ENCODE peak calls at places on chromosomes 13 and 19, in four cellular contexts. M is GM13976, V is endothelial cell of umbilical vein, Y is kidney. R is an unnamed sample.

GRCh38 chr13:101989798-101990350 is 412.0 kb downstream of the FGF14 start:
- DNase-seq in M (no peak), Y (no peak), V (no peak), R (no peak)

GRCh38 chr13:110423689-110424302 is 116.7 kb downstream of the COL4A2 start:
- DNase-seq in M (no peak), Y (no peak), V (no peak), R (no peak)

GRCh38 chr13:44244288-44244687 is 129.3 kb upstream of the SERP2 start:
- DNase-seq in M (no peak), V (no peak), Y (no peak), R (no peak)

GRCh38 chr13:30796132-30796832 is 60.9 kb downstream of the ALOX5AP start:
- DNase-seq in Y (no peak), V (peak), M (no peak), R (no peak)

GRCh38 chr13:73849292-73849691 is 284.9 kb downstream of the KLF12 start:
- DNase-seq in Y (no peak), V (peak), M (no peak), R (no peak)

GRCh38 chr19:45446295-45446694 is 21.5 kb upstream of the FOSB start:
- DNase-seq in V (peak), M (peak), Y (no peak), R (no peak)

GRCh38 chr19:42693760-42694350 is 46.4 kb downstream of the PSG3 start:
- DNase-seq in V (no peak), M (peak), Y (no peak), R (no peak)

GRCh38 chr19:610801-611505 is 21.3 kb downstream of the HCN2 start:
- DNase-seq in Y (peak), M (peak), V (no peak), R (peak)

GRCh38 chr19:32615569-32615968 is 34.6 kb downstream of the PDCD5 start:
- DNase-seq in M (no peak), Y (no peak), V (no peak), R (no peak)

GRCh38 chr19:7650148-7650547 is 13.2 kb downstream of the STXBP2 start:
- DNase-seq in M (no peak), V (no peak), Y (no peak), R (no peak)

GRCh38 chr13:87259479-87260083 is 411.6 kb upstream of the SLITRK5 start:
- DNase-seq in Y (no peak), V (no peak), M (no peak), R (no peak)

GRCh38 chr19:3184847-3185481 is 766 bp upstream of the NCLN start:
- DNase-seq in M (no peak), Y (no peak), V (no peak), R (peak)

GRCh38 chr13:93086329-93086728 is 140.3 kb upstream of the GPC6 start:
- DNase-seq in M (no peak), V (no peak), Y (no peak), R (no peak)

GRCh38 chr13:50081106-50081898 is 66.1 kb downstream of the KCNRG start:
- DNase-seq in Y (peak), V (peak), M (peak), R (no peak)

GRCh38 chr13:99120751-99121150 is 79.9 kb upstream of the UBAC2 start:
- DNase-seq in M (no peak), Y (no peak), V (no peak), R (no peak)

GRCh38 chr13:37109080-37109678 is 3.7 kb upstream of the CSNK1A1L start:
- DNase-seq in Y (no peak), M (no peak), V (peak), R (no peak)

GRCh38 chr19:14449321-14449720 is 16.2 kb downstream of the PKN1 start:
- DNase-seq in Y (no peak), V (no peak), M (no peak), R (no peak)

GRCh38 chr13:38979891-38980627 is 10.6 kb downstream of the STOML3 start:
- DNase-seq in V (no peak), M (no peak), Y (no peak), R (no peak)

GRCh38 chr19:53076984-53077383 is 26.2 kb downstream of the ZNF160 start:
- DNase-seq in Y (peak), V (peak), M (no peak), R (peak)

GRCh38 chr13:101416181-101417042 is at the start of gene NALCN:
- DNase-seq in M (peak), V (peak), Y (peak), R (no peak)

GRCh38 chr13:91359566-91359965 is 12.1 kb downstream of the MIR17HG start:
- DNase-seq in V (no peak), Y (no peak), M (no peak), R (no peak)

GRCh38 chr19:888615-889385 is 4.2 kb downstream of the MED16 start:
- DNase-seq in Y (no peak), M (no peak), V (no peak), R (no peak)

DNA sequence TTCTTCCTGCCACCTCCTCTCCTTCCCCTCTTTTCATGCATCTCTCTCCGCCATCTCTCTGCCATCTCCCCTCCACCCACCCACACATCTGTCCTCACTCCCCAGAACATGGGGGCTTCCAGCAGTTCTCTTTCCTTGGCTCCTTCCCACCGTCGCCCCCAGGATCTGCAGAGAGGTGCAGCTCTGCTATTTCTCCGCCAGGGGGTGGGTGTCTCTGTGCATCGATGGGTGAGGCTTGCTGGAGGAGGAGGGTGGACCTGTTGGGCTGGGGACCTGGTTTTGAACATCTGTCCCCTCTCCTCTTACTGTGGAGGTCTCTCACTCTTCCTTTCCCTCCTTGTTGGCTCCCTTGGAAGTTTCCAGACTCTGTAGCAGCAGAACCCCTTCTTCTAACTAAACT is 51.7 kb downstream of the MYH14 start:
- DNase-seq in V (no peak), Y (no peak), M (no peak), R (no peak)
- TF ChIP-seq CTCF in V (peak), Y (no peak), M (peak), R (no peak)

DNA sequence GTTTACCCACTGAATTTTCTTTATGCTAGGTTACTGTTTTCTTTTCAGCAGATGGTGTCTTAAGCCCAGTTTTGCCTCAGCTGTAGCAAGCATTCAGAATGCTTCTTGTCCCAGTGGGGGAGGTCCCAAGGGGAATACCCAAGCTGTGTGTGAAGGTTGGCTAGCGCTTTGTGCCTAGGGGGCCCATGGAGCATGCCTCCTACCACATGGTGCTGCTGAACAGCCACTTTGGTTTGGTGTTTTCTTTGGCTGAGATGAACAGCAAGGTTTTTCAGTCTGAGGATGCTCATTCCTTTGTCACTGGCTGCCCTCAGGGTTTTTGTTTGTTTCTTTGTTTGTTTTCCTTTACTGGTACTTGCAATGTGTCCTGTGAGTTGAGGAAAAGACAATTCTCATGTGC is 99.0 kb downstream of the PCDH20 start:
- DNase-seq in V (no peak), M (no peak), Y (no peak), R (no peak)
- TF ChIP-seq CTCF in V (no peak), M (no peak), Y (no peak), R (no peak)

DNA sequence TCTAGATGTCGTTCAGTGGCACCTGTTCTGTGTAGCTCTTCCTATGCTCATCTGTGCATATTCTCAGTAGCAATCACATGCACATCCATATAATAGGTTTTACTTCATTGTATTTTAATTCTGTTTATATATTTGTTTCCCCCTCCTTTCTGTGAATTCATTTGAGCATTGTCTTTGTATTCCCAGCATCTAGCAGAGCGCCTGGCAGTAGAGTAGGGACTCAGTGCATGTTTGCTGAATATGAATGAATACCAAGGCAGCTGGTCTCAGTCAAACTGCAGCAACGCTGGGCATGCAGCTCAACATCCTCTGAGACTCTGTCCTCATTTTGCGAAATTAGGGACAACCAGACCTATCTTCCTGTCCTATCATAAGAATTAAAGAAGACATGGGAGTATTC is 330.1 kb downstream of the SPRY2 start:
- DNase-seq in V (no peak), Y (no peak), M (no peak), R (no peak)
- TF ChIP-seq CTCF in V (no peak), Y (no peak), M (no peak), R (no peak)

DNA sequence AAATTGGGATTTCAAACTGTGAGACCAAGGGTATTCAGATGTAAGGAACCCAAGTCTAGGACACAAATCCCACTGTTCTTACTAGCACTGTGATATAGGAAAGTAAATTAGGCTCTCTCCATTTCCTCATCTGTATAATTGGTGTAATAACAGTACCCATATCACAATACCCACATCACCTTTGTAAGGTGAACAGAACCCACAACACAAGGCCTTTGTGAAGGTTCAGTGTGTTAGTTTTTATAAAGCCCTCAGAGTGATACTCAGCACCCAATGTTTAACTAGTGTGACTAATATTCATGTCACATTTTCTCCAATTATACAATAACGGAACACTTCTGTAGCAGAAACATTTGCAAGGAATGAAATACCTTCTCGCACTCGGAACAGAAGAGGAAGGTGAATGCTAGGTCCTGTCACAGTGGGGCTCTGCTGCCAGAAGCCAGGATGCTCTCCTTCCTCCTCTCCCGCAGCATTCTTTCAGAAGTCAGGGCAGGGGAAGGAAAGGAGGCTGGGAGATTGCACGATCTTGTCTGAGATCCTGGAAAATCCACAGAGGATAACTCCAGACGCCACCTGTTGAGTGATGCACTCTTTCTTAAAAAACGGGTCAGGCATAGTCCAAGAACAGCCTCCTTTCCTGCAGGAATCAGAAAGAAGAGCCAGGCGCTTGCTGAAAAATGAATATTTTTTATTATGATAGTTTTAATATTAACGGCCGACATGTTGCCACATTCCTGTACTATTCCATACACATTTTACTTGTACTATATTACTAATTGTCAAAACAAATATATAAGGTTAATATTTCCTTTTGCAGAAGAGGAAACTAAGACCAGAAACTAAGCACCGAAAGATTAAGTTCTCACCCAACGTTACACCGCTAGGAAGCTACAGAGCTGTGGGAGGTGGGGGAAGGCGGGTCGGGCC is 762 bp downstream of the ZNF45 start:
- DNase-seq in Y (no peak), V (no peak), M (peak), R (no peak)
- TF ChIP-seq CTCF in Y (no peak), V (no peak), M (no peak), R (no peak)

DNA sequence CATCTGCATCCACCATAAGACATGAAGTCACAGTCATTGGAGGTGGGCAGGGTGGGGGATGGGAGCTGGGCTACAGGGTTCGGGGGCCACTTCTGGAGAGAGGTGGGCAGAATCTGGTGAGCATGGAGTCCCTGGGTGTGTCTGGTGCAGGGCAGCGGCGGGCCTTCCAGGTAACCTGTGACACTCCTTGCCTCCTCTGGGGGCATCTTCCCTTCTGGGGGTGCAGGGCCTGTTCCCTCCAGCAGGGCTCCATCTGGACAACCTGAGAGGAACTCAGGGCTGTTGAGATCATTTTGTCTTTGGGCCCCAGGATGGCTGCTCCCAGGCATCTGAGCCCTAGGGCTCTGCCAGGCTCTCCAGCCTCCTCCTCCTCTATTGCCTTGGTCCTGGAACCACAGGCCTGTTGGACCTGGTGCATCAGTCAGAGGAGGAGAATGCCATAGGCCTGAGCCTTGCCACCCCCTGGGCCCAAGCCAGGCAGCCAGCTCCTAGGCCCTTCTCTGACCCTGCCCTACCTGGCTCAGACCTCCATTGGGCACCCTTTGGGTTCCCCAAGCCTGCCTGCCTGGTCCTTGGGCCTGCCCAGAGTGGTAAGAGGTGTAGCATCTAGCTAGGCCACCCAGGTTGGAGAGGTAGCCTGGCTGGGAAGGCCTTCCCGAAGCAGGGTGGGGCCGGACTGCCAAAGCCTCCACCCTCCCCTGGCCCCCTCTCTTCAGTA is 13.4 kb downstream of the LYL1 start:
- DNase-seq in V (no peak), Y (no peak), M (no peak), R (no peak)
- TF ChIP-seq CTCF in V (peak), Y (no peak), M (no peak), R (no peak)

GRCh38 chr13:22744688-22745452 is 435.9 kb upstream of the SGCG start:
- DNase-seq in Y (no peak), V (no peak), M (no peak), R (no peak)

GRCh38 chr13:22736084-22736767 is 444.6 kb upstream of the SGCG start:
- DNase-seq in V (no peak), Y (peak), M (no peak), R (no peak)

GRCh38 chr13:22738357-22738756 is 442.4 kb upstream of the SGCG start:
- DNase-seq in M (no peak), Y (no peak), V (no peak), R (no peak)

GRCh38 chr13:22736768-22737092 is 444.0 kb upstream of the SGCG start:
- DNase-seq in Y (no peak), M (no peak), V (no peak), R (no peak)

DNA sequence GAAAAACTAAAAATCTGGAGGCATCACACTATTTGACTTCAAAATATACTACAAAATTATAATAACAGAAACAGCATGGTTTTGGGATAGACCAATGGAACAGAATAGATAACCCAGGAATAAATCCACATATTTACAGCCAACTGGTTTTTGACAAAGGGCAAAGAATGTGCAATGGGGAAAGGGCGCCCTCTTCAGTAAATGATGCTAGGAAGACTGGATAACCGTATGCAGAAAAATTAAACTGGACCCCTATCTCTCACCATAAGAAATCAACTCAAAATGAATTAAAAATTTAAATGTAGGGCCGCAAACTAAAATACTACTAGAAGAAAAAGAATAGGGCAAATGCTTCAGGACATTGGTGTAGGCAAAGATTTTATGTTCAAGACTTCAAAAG is 440.5 kb upstream of the SGCG start:
- DNase-seq in M (no peak), Y (no peak), V (no peak), R (no peak)
- TF ChIP-seq CTCF in M (no peak), Y (no peak), V (no peak), R (peak)

GRCh38 chr19:18536475-18536874 is 6.9 kb downstream of the FKBP8 start:
- DNase-seq in V (no peak), M (no peak), Y (no peak), R (no peak)

GRCh38 chr19:18539372-18539771 is 4.0 kb downstream of the FKBP8 start:
- DNase-seq in Y (peak), V (no peak), M (no peak), R (no peak)

GRCh38 chr19:18541258-18541991 is 1.9 kb downstream of the FKBP8 start:
- DNase-seq in V (no peak), M (no peak), Y (no peak), R (peak)

GRCh38 chr19:18538115-18538514 is 5.3 kb downstream of the FKBP8 start:
- DNase-seq in M (no peak), Y (no peak), V (no peak), R (no peak)

DNA sequence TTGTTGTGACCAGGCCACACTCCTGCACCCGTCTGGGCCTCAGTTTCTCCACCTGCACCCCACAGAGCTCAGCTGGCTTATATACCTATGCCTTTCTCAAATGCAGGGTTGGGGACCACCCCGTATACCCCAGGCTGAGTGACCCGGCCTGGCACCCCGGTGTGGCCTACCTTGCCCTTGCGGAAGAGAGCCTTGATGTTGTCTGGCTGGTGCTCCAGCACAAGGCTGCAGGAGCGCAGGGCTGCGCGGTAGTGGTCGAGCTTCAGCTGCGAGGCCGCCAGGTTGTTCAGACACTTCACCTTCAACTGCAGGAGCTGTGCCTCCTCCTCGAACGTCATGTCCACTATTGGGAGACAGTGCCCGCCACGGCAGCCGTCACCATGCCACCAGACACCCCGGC is 5.9 kb downstream of the FKBP8 start:
- DNase-seq in V (no peak), M (no peak), Y (no peak), R (no peak)
- TF ChIP-seq CTCF in V (no peak), M (no peak), Y (no peak), R (no peak)

DNA sequence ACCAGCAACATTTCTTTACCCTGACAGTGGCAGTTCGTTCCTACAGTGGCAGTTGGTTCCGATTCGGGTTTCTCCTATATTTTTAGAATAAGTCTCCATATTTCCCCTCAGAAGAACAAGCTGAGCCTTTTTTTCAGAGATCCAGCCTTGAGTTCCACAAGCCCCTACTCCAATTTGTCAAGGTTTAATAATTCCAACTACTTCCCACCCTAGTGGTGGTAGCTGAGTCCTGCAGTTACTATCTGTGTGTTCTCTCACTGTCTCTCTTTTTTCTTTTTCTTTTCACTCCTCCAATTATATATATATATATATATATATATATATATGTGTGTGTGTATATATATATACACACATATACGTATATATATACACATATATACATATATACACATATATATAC is 1347.3 kb downstream of the PCDH9 start:
- DNase-seq in M (no peak), Y (no peak), V (no peak), R (no peak)
- TF ChIP-seq CTCF in M (no peak), Y (no peak), V (no peak), R (no peak)